ENCODE peak calls at places on chromosomes 16 and 17, in nine cellular contexts. H is EL; L is neural crest cell; U is stimulated activated CD8-positive, alpha-beta memory T cell treated with anti-CD3 and anti-CD28 coated beads, Interleukin-7, amount 100 ng/mL, for 4 hours; V is right atrium auricular region; F is activated T-helper 2 cell treated with anti-CD3 and anti-CD28 coated beads, Interferon-gamma antibody, Interleukin-2, Interleukin-4, amounts not matched to agents 10 μg/mL and 5 μg/mL and 100 μg/mL, durations not matched to agents 14 hours and 24 hours and 36 hours; Q is progenitor cell of endocrine pancreas; O is NCI-H1092; M is effector CD4-positive, alpha-beta T cell. T is an unnamed sample.

GRCh38 chr16:70678898-70679652 is 6.8 kb downstream of the MTSS2 start:
- DNase-seq in H (no peak), L (no peak), U (no peak), V (no peak), F (no peak), Q (no peak), O (no peak), M (no peak), T (no peak)

GRCh38 chr17:32388613-32389459 is 38.9 kb downstream of the ZNF207 start:
- DNase-seq in H (no peak), L (no peak), U (no peak), V (no peak), F (no peak), Q (no peak), O (no peak), M (no peak), T (no peak)

GRCh38 chr17:79621151-79621940 is 10.5 kb upstream of the RBFOX3 start:
- DNase-seq in H (no peak), L (no peak), U (no peak), V (no peak), F (no peak), Q (no peak), O (no peak), M (no peak), T (no peak)

GRCh38 chr17:61409301-61410099 is 9.9 kb downstream of the TBX2 start:
- DNase-seq in H (peak), L (no peak), U (peak), V (no peak), F (no peak), Q (peak), O (no peak), M (no peak), T (no peak)

GRCh38 chr16:88593489-88593888 is 23.3 kb downstream of the ZC3H18 start:
- DNase-seq in H (no peak), L (no peak), U (no peak), V (no peak), F (no peak), Q (no peak), O (no peak), M (no peak), T (peak)

GRCh38 chr17:77424585-77425344 is 284.0 kb downstream of the SEC14L1 start:
- DNase-seq in H (peak), L (no peak), U (no peak), V (peak), F (no peak), Q (no peak), O (no peak), M (no peak), T (peak)

GRCh38 chr17:73826872-73827228 is 182.6 kb upstream of the SDK2 start:
- DNase-seq in H (no peak), L (no peak), U (no peak), V (no peak), F (no peak), Q (no peak), O (no peak), M (no peak), T (no peak)

GRCh38 chr17:48907713-48908046 is 527 bp upstream of the UBE2Z start:
- DNase-seq in H (no peak), L (no peak), U (no peak), V (no peak), F (no peak), Q (no peak), O (no peak), M (no peak), T (no peak)

GRCh38 chr16:67516296-67517177 is 12.1 kb upstream of the RIPOR1 start:
- DNase-seq in H (peak), L (no peak), U (no peak), V (no peak), F (no peak), Q (no peak), O (no peak), M (no peak), T (no peak)

GRCh38 chr17:43702636-43703035 is 40.9 kb upstream of the MEOX1 start:
- DNase-seq in H (peak), L (no peak), U (no peak), V (no peak), F (no peak), Q (no peak), O (no peak), M (no peak), T (no peak)

GRCh38 chr16:49492090-49492801 is 118.6 kb downstream of the C16orf78 start:
- DNase-seq in H (no peak), L (peak), U (no peak), V (no peak), F (no peak), Q (peak), O (peak), M (no peak), T (peak)

GRCh38 chr17:67076290-67076689 is 31.9 kb downstream of the CACNG1 start:
- DNase-seq in H (no peak), L (no peak), U (no peak), V (no peak), F (no peak), Q (no peak), O (no peak), M (no peak), T (no peak)

GRCh38 chr16:88383401-88384221 is 852 bp downstream of the ZNF469 start:
- DNase-seq in H (peak), L (peak), U (no peak), V (no peak), F (no peak), Q (peak), O (no peak), M (no peak), T (no peak)

GRCh38 chr17:46870116-46870803 is 18.9 kb downstream of the WNT9B start:
- DNase-seq in H (no peak), L (no peak), U (no peak), V (no peak), F (no peak), Q (no peak), O (no peak), M (no peak), T (no peak)

GRCh38 chr16:645852-646678 is 3.1 kb upstream of the WDR90 start:
- DNase-seq in H (no peak), L (no peak), U (no peak), V (no peak), F (no peak), Q (no peak), O (no peak), M (no peak), T (no peak)

GRCh38 chr16:53968896-53969295 is 264.9 kb downstream of the FTO start:
- DNase-seq in H (peak), L (no peak), U (no peak), V (no peak), F (no peak), Q (no peak), O (no peak), M (no peak), T (no peak)

GRCh38 chr17:15900871-15901270 is 44.1 kb upstream of the ADORA2B start:
- DNase-seq in H (no peak), L (no peak), U (no peak), V (no peak), F (no peak), Q (no peak), O (peak), M (no peak), T (no peak)

GRCh38 chr16:68504066-68504465 is 35.0 kb upstream of the ZFP90 start:
- DNase-seq in H (no peak), L (no peak), U (no peak), V (no peak), F (no peak), Q (no peak), O (no peak), M (no peak), T (no peak)

GRCh38 chr17:10668771-10669170 is 11.7 kb upstream of the MYH3 start:
- DNase-seq in H (peak), L (no peak), U (no peak), V (no peak), F (no peak), Q (no peak), O (no peak), M (no peak), T (no peak)

GRCh38 chr17:75626496-75627038 is 6.7 kb upstream of the SMIM5 start:
- DNase-seq in H (no peak), L (no peak), U (no peak), V (no peak), F (no peak), Q (no peak), O (no peak), M (no peak), T (no peak)

GRCh38 chr17:45230787-45231480 is 9.2 kb downstream of the FMNL1 start:
- DNase-seq in H (peak), L (no peak), U (no peak), V (no peak), F (no peak), Q (no peak), O (peak), M (no peak), T (no peak)

GRCh38 chr17:50213026-50214015 is 11.9 kb upstream of the COL1A1 start:
- DNase-seq in H (no peak), L (no peak), U (peak), V (no peak), F (no peak), Q (no peak), O (no peak), M (no peak), T (no peak)

GRCh38 chr17:7903154-7904103 is 12.7 kb downstream of the RNF227 start:
- DNase-seq in H (no peak), L (no peak), U (no peak), V (no peak), F (no peak), Q (no peak), O (no peak), M (no peak), T (no peak)

GRCh38 chr17:44940321-44940720 is 7.3 kb downstream of the KIF18B start:
- DNase-seq in H (peak), L (no peak), U (no peak), V (no peak), F (no peak), Q (no peak), O (no peak), M (no peak), T (no peak)

GRCh38 chr16:24409045-24409444 is 130.3 kb upstream of the RBBP6 start:
- DNase-seq in H (no peak), L (no peak), U (no peak), V (peak), F (no peak), Q (no peak), O (no peak), M (no peak), T (no peak)

GRCh38 chr16:75116081-75116910 is at the start of gene LDHD:
- DNase-seq in H (peak), L (no peak), U (no peak), V (peak), F (no peak), Q (no peak), O (no peak), M (no peak), T (peak)

GRCh38 chr17:52181842-52182241 is 23.3 kb upstream of the CA10 start:
- DNase-seq in H (no peak), L (no peak), U (no peak), V (no peak), F (no peak), Q (no peak), O (no peak), M (no peak), T (no peak)

GRCh38 chr17:1460233-1460632 is 4.2 kb upstream of the CRK start:
- DNase-seq in H (peak), L (no peak), U (no peak), V (peak), F (no peak), Q (no peak), O (no peak), M (no peak), T (no peak)

GRCh38 chr16:17828012-17828411 is 357.3 kb upstream of the XYLT1 start:
- DNase-seq in H (peak), L (no peak), U (no peak), V (no peak), F (no peak), Q (no peak), O (no peak), M (no peak), T (no peak)

GRCh38 chr16:80803341-80804060 is 897 bp downstream of the CDYL2 start:
- DNase-seq in H (peak), L (peak), U (peak), V (no peak), F (peak), Q (peak), O (no peak), M (peak), T (no peak)

GRCh38 chr17:52170963-52171572 is 12.6 kb upstream of the CA10 start:
- DNase-seq in H (peak), L (peak), U (no peak), V (no peak), F (no peak), Q (peak), O (peak), M (no peak), T (no peak)

GRCh38 chr17:44927696-44928095 is 12.4 kb upstream of the GFAP start:
- DNase-seq in H (no peak), L (no peak), U (no peak), V (no peak), F (no peak), Q (no peak), O (no peak), M (no peak), T (no peak)

GRCh38 chr17:28897769-28898259 is 281 bp upstream of the FLOT2 start:
- DNase-seq in H (no peak), L (no peak), U (no peak), V (no peak), F (no peak), Q (no peak), O (no peak), M (peak), T (no peak)

GRCh38 chr16:80051040-80051439 is 450.5 kb upstream of the MAF start:
- DNase-seq in H (no peak), L (no peak), U (no peak), V (no peak), F (no peak), Q (no peak), O (no peak), M (no peak), T (no peak)

GRCh38 chr16:29820730-29821662 is 734 bp downstream of the MVP start:
- DNase-seq in H (peak), L (no peak), U (no peak), V (no peak), F (no peak), Q (no peak), O (no peak), M (no peak), T (no peak)